ENCODE peak calls at places on chromosomes 7 and 10, in five cellular contexts. One of them, this sample, is unnamed.

GRCh38 chr7:155375337-155376277 is 77.9 kb downstream of the INSIG1 start:
- DNase-seq in K562: no peak
- DNase-seq in H1: no peak
- DNase-seq in GM12878: no peak
- DNase-seq in HepG2: no peak
- DNase-seq in this sample: no peak

GRCh38 chr7:34430456-34430855 is 227.6 kb upstream of the NPSR1 start:
- DNase-seq in K562: peak
- DNase-seq in H1: no peak
- DNase-seq in GM12878: no peak
- DNase-seq in HepG2: peak
- DNase-seq in this sample: peak

GRCh38 chr7:12328888-12329770 is 74.5 kb downstream of the VWDE start:
- DNase-seq in K562: no peak
- DNase-seq in H1: no peak
- DNase-seq in GM12878: no peak
- DNase-seq in HepG2: no peak
- DNase-seq in this sample: no peak

GRCh38 chr10:28471705-28472050 is 61.2 kb upstream of the WAC start:
- DNase-seq in K562: no peak
- DNase-seq in H1: no peak
- DNase-seq in GM12878: no peak
- DNase-seq in HepG2: no peak
- DNase-seq in this sample: no peak

GRCh38 chr7:34330308-34330707 is 327.7 kb upstream of the NPSR1 start:
- DNase-seq in K562: no peak
- DNase-seq in H1: no peak
- DNase-seq in GM12878: no peak
- DNase-seq in HepG2: no peak
- DNase-seq in this sample: no peak

GRCh38 chr7:92296898-92297435 is 51.2 kb downstream of the ANKIB1 start:
- DNase-seq in K562: no peak
- DNase-seq in H1: no peak
- DNase-seq in GM12878: no peak
- DNase-seq in HepG2: no peak
- DNase-seq in this sample: no peak

GRCh38 chr7:158449266-158449665 is 138.4 kb downstream of the PTPRN2 start:
- DNase-seq in K562: no peak
- DNase-seq in H1: no peak
- DNase-seq in GM12878: no peak
- DNase-seq in HepG2: no peak
- DNase-seq in this sample: no peak

GRCh38 chr7:158447206-158448171 is 140.1 kb downstream of the PTPRN2 start:
- DNase-seq in K562: no peak
- DNase-seq in H1: no peak
- DNase-seq in GM12878: no peak
- DNase-seq in HepG2: no peak
- DNase-seq in this sample: no peak

GRCh38 chr10:15898046-15898445 is 37.7 kb upstream of the MINDY3 start:
- DNase-seq in K562: no peak
- DNase-seq in H1: no peak
- DNase-seq in GM12878: no peak
- DNase-seq in HepG2: no peak
- DNase-seq in this sample: peak

GRCh38 chr10:78464856-78465221 is 431.2 kb downstream of the RPS24 start:
- DNase-seq in K562: no peak
- DNase-seq in H1: no peak
- DNase-seq in GM12878: no peak
- DNase-seq in HepG2: no peak
- DNase-seq in this sample: no peak

GRCh38 chr7:94400022-94400421 is 5.3 kb downstream of the COL1A2 start:
- DNase-seq in K562: no peak
- DNase-seq in H1: no peak
- DNase-seq in GM12878: no peak
- DNase-seq in HepG2: no peak
- DNase-seq in this sample: no peak

GRCh38 chr10:113273877-113274829 is 278.7 kb upstream of the HABP2 start:
- DNase-seq in K562: no peak
- DNase-seq in H1: no peak
- DNase-seq in GM12878: no peak
- DNase-seq in HepG2: no peak
- DNase-seq in this sample: no peak

GRCh38 chr10:69434926-69435325 is 16.3 kb upstream of the TSPAN15 start:
- DNase-seq in K562: no peak
- DNase-seq in H1: no peak
- DNase-seq in GM12878: no peak
- DNase-seq in HepG2: no peak
- DNase-seq in this sample: no peak

GRCh38 chr7:99623702-99624447 is 7.1 kb downstream of the ZSCAN25 start:
- DNase-seq in K562: no peak
- DNase-seq in H1: no peak
- DNase-seq in GM12878: no peak
- DNase-seq in HepG2: no peak
- DNase-seq in this sample: no peak

DNA sequence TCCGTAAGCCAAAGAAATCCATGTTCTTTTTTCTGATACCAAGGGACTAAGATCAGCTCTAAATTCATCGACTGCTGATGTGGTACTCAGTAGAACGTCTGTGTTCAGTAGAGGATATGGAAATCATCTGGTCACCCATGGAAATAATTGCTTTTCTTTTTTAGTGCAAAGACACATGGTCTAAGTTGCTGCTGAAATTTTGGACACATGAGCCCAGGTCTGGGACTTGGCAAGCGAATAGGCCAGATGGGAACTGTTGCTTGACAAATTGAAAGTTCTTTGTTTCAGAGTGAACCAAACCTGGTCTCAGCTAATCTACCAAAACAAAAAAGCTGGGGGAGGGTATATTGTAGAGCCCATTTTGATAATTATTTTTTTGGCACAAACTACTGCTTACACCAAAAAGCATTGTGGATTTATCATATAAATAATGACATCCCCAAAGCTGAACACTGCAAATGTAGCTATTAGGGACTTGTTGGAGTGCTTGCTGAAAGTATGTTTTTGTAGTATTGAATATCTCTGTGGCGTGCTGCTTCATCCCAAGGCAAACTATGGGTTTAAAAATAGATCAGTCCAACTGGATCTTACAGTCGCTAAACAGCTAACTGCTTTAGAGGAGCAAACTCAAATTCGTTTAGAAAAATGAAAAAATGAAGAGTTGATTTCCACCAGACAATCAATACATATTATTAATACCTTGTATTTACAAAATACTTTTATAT is 144.7 kb downstream of the TRIL start:
- DNase-seq in K562: no peak
- DNase-seq in H1: no peak
- DNase-seq in GM12878: peak
- DNase-seq in HepG2: no peak
- DNase-seq in this sample: no peak
- TF ChIP-seq HDAC2 in K562: no peak
- TF ChIP-seq HDAC2 in H1: no peak
- TF ChIP-seq HDAC2 in GM12878: no peak
- TF ChIP-seq HDAC2 in HepG2: no peak
- TF ChIP-seq HDAC2 in this sample: no peak

GRCh38 chr10:96270564-96270963 is 805 bp downstream of the BLNK start:
- DNase-seq in K562: no peak
- DNase-seq in H1: no peak
- DNase-seq in GM12878: no peak
- DNase-seq in HepG2: no peak
- DNase-seq in this sample: no peak

GRCh38 chr10:96269438-96270300 is 1.7 kb downstream of the BLNK start:
- DNase-seq in K562: no peak
- DNase-seq in H1: no peak
- DNase-seq in GM12878: no peak
- DNase-seq in HepG2: no peak
- DNase-seq in this sample: no peak

GRCh38 chr10:96272256-96272985 is 1.1 kb upstream of the BLNK start:
- DNase-seq in K562: no peak
- DNase-seq in H1: no peak
- DNase-seq in GM12878: no peak
- DNase-seq in HepG2: no peak
- DNase-seq in this sample: no peak

GRCh38 chr10:96272986-96273280 is 1.6 kb upstream of the BLNK start:
- DNase-seq in K562: no peak
- DNase-seq in H1: no peak
- DNase-seq in GM12878: no peak
- DNase-seq in HepG2: no peak
- DNase-seq in this sample: no peak

GRCh38 chr10:96271017-96271815 is at the start of gene BLNK:
- DNase-seq in K562: no peak
- DNase-seq in H1: no peak
- DNase-seq in GM12878: peak
- DNase-seq in HepG2: no peak
- DNase-seq in this sample: no peak
- H3K4me2 ChIP-seq in K562: no peak
- H3K4me2 ChIP-seq in H1: no peak
- H3K4me2 ChIP-seq in GM12878: peak
- H3K4me2 ChIP-seq in HepG2: no peak
- H3K4me2 ChIP-seq in this sample: no peak

GRCh38 chr7:96546426-96546825 is 163.2 kb downstream of the SEM1 start:
- DNase-seq in K562: no peak
- DNase-seq in H1: no peak
- DNase-seq in GM12878: no peak
- DNase-seq in HepG2: no peak
- DNase-seq in this sample: no peak

GRCh38 chr7:96547371-96547811 is 162.3 kb downstream of the SEM1 start:
- DNase-seq in K562: no peak
- DNase-seq in H1: no peak
- DNase-seq in GM12878: no peak
- DNase-seq in HepG2: no peak
- DNase-seq in this sample: no peak

DNA sequence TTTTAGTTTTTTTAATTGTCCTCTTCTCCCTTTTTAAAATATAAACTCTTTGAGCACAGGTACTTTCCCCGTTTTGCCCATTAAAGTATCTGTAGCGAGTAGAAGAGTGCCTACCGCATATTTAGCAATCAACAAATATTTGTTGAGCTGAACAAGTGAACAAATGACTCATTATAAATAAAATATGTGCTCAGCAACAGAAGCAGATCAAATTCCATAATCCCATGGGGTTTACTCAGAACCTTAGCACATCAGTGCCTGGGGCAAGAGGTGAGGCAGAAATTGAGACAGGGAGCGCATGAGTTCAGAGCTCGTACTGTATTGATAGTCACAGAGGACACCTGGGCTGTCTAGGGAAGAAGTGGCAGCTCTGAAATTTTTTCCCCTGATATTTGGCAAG is 161.0 kb downstream of the SEM1 start:
- DNase-seq in K562: no peak
- DNase-seq in H1: no peak
- DNase-seq in GM12878: no peak
- DNase-seq in HepG2: peak
- DNase-seq in this sample: peak
- TF ChIP-seq MAX in K562: no peak
- TF ChIP-seq MAX in H1: no peak
- TF ChIP-seq MAX in GM12878: no peak
- TF ChIP-seq MAX in HepG2: no peak
- TF ChIP-seq MAX in this sample: no peak

DNA sequence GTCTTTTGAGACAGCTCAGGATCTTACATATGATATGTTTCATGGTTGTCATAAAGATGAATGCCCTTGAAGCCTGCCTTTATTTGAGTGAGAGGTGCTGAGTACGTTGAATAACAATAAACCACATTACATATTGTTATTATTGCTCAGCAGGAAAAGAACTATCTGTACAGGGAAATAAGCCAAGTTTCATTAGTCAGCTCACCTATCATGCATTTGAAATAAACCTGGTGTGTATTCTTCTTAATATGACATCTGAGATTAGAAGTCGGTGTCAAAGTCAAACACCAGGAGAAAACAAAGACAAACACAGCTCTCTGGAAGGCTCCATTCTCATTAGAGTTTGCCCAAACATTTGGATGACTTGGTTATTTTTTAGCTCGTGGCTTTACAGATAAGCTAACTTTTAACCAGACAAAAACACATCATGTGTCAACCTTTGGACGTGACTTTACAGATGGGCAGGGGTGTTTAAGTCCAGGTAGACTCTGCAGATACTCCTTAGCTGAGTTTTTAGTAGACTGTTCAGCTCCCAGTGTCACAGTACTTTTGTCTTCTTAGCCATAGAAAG is 71.2 kb upstream of the AOAH start:
- DNase-seq in K562: no peak
- DNase-seq in H1: no peak
- DNase-seq in GM12878: no peak
- DNase-seq in HepG2: peak
- DNase-seq in this sample: no peak
- TF ChIP-seq HDAC2 in K562: no peak
- TF ChIP-seq HDAC2 in H1: no peak
- TF ChIP-seq HDAC2 in GM12878: no peak
- TF ChIP-seq HDAC2 in HepG2: no peak
- TF ChIP-seq HDAC2 in this sample: no peak

GRCh38 chr10:6006991-6007390 is 29.6 kb upstream of the IL15RA start:
- DNase-seq in K562: no peak
- DNase-seq in H1: no peak
- DNase-seq in GM12878: no peak
- DNase-seq in HepG2: no peak
- DNase-seq in this sample: no peak

GRCh38 chr10:6005856-6006390 is 28.6 kb upstream of the IL15RA start:
- DNase-seq in K562: no peak
- DNase-seq in H1: no peak
- DNase-seq in GM12878: no peak
- DNase-seq in HepG2: no peak
- DNase-seq in this sample: no peak

GRCh38 chr10:6008497-6009142 is 31.3 kb upstream of the IL15RA start:
- DNase-seq in K562: no peak
- DNase-seq in H1: no peak
- DNase-seq in GM12878: no peak
- DNase-seq in HepG2: no peak
- DNase-seq in this sample: no peak

GRCh38 chr10:5999440-6000165 is 22.3 kb upstream of the IL15RA start:
- DNase-seq in K562: no peak
- DNase-seq in H1: no peak
- DNase-seq in GM12878: no peak
- DNase-seq in HepG2: no peak
- DNase-seq in this sample: no peak

GRCh38 chr10:6002809-6003500 is 25.6 kb upstream of the IL15RA start:
- DNase-seq in K562: no peak
- DNase-seq in H1: no peak
- DNase-seq in GM12878: no peak
- DNase-seq in HepG2: no peak
- DNase-seq in this sample: no peak
- H3K4me2 ChIP-seq in K562: no peak
- H3K4me2 ChIP-seq in H1: no peak
- H3K4me2 ChIP-seq in GM12878: no peak
- H3K4me2 ChIP-seq in HepG2: no peak
- H3K4me2 ChIP-seq in this sample: no peak

This sample was measured in A549.